ENCODE peak calls at places on chromosome 22, in six cellular contexts. E is lung, V is OCI-LY7, U is upper lobe of right lung, L is psoas muscle, N is BJ. S is an unnamed sample.

GRCh38 chr22:29393019-29393608 is 4.7 kb upstream of the AP1B1 start:
- DNase-seq in E (no peak), V (peak; percentile 37), U (no peak), L (no peak), N (no peak), S (no peak)

GRCh38 chr22:40258463-40259046 is 80.8 kb downstream of the TNRC6B start:
- DNase-seq in E (no peak), V (no peak), U (no peak), L (no peak), N (no peak), S (no peak)

GRCh38 chr22:40540265-40540664 is 96.3 kb downstream of the MRTFA start:
- DNase-seq in E (no peak), V (no peak), U (no peak), L (no peak), N (no peak), S (no peak)

GRCh38 chr22:25360411-25360810 is 141.0 kb downstream of the CRYBB2 start:
- DNase-seq in E (no peak), V (no peak), U (peak; percentile 23), L (no peak), N (no peak), S (no peak)

GRCh38 chr22:26170112-26170492 is 840 bp downstream of the SEZ6L start:
- DNase-seq in E (no peak), V (no peak), U (no peak), L (no peak), N (no peak), S (no peak)

GRCh38 chr22:28929197-28929596 is 45.8 kb downstream of the ZNRF3 start:
- DNase-seq in E (no peak), V (no peak), U (no peak), L (no peak), N (no peak), S (no peak)

GRCh38 chr22:24466831-24467249 is 28.3 kb upstream of the UPB1 start:
- DNase-seq in E (no peak), V (no peak), U (no peak), L (no peak), N (no peak), S (no peak)

GRCh38 chr22:32623943-32624342 is 149.3 kb downstream of the FBXO7 start:
- DNase-seq in E (peak; percentile 60), V (no peak), U (no peak), L (peak; percentile 80), N (peak; percentile 80), S (peak; percentile 67)

GRCh38 chr22:38706885-38707180 is 1.1 kb downstream of the GTPBP1 start:
- DNase-seq in E (no peak), V (no peak), U (no peak), L (no peak), N (no peak), S (no peak)

GRCh38 chr22:19848298-19849224 is 6.1 kb downstream of the GNB1L start:
- DNase-seq in E (peak; percentile 65), V (no peak), U (peak; percentile 79), L (peak; percentile 82), N (no peak), S (no peak)

GRCh38 chr22:26722159-26722558 is 64.8 kb downstream of the MIAT start:
- DNase-seq in E (no peak), V (no peak), U (no peak), L (no peak), N (peak; percentile 39), S (no peak)

GRCh38 chr22:38761202-38762162 is 5.7 kb upstream of the SUN2 start:
- DNase-seq in E (no peak), V (no peak), U (no peak), L (peak; percentile 48), N (no peak), S (no peak)

GRCh38 chr22:40728731-40729189 is 49.5 kb downstream of the MCHR1 start:
- DNase-seq in E (peak; percentile 58), V (peak; percentile 61), U (no peak), L (no peak), N (no peak), S (no peak)

GRCh38 chr22:45949921-45950320 is 27.0 kb downstream of the WNT7B start:
- DNase-seq in E (no peak), V (no peak), U (no peak), L (no peak), N (no peak), S (no peak)
- TF ChIP-seq CTCF in E (no peak), V (no peak), U (no peak), L (no peak), N (no peak), S (no peak)

GRCh38 chr22:43476341-43476740 is 64.5 kb downstream of the MPPED1 start:
- DNase-seq in E (no peak), V (no peak), U (no peak), L (no peak), N (no peak), S (no peak)
- TF ChIP-seq CTCF in E (no peak), V (no peak), U (no peak), L (no peak), N (no peak), S (no peak)

DNA sequence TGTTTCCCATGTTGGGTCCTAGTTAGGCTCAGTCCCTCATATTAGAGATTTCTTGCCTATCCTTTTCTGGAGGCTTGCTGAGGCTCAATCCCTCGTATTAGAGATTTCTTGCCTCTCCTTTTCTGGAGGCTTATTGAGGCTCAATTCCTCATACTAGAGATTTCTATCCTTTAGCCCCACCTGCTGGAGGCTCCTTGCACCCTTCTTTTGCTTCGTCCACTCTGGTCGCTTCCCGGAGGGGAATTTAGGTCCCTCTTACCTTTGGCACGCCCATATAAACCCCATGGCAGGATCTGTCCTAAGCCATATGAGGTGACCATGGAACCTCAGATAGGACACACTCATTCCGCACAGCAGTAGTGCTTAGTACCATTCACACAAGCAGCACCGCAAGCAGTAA is 15.9 kb downstream of the CYP2D6 start:
- DNase-seq in E (no peak), V (peak; percentile 30), U (no peak), L (no peak), N (no peak), S (no peak)
- TF ChIP-seq CTCF in E (no peak), V (peak; percentile 60), U (peak; percentile 38), L (peak; percentile 28), N (peak; percentile 42), S (peak; percentile 10)

GRCh38 chr22:31106001-31106571 is 1.3 kb downstream of the SELENOM start:
- DNase-seq in E (no peak), V (no peak), U (no peak), L (no peak), N (no peak), S (no peak)
- TF ChIP-seq CTCF in E (no peak), V (no peak), U (no peak), L (no peak), N (peak; percentile 23), S (no peak)

DNA sequence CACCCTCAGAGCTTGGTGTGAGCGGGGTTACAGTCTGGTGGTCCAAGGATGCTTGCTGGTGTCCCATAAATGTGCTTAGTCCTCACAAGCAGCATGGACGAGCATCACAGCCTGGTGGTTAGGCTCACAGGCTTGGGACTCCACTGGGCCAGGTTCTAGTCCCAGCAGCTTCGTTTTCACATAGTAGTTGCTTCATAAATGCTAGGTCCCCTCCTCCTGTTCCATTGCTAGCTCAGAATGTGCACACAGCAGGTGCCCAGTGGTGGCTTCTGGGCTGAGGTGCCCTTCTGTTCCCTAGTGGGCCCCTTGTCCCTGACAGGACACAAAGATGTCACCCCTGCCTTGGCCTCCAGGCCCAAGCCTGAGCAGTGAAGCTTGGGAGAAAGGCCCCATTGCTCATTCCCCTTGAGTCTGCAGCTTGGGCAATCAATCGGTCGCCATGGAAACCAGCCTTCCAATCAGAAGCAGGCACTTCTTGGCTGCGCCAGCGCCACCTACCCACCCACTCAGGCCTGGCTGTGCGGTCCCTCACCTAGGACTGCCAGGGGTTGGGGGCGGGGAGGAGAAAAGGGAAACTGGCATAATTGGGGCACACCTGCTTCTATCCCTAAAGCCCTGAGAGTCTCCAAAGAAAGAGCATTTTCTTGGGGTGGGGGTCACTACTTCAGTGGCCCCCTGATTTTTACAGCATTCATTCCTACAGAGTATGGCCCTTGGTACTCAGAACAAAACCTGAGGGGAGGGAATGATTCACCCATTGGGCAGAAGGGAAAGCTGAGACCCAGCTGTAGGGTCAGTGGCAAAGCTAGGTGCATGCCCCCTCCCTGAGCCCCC is 48.1 kb downstream of the CYTH4 start:
- DNase-seq in E (no peak), V (peak; percentile 87), U (peak; percentile 77), L (no peak), N (no peak), S (no peak)
- TF ChIP-seq CTCF in E (no peak), V (peak; percentile 73), U (no peak), L (no peak), N (peak; percentile 23), S (peak; percentile 40)

GRCh38 chr22:21643533-21644357 is 1.6 kb downstream of the SDF2L1 start:
- DNase-seq in E (no peak), V (peak; percentile 45), U (no peak), L (no peak), N (no peak), S (no peak)
- TF ChIP-seq CTCF in E (no peak), V (peak; percentile 67), U (no peak), L (no peak), N (peak; percentile 10), S (peak; percentile 1)

GRCh38 chr22:49212466-49212865 is 615.2 kb downstream of the BRD1 start:
- DNase-seq in E (no peak), V (no peak), U (peak; percentile 52), L (no peak), N (no peak), S (no peak)

GRCh38 chr22:49214976-49215375 is 612.7 kb downstream of the BRD1 start:
- DNase-seq in E (no peak), V (no peak), U (peak; percentile 46), L (no peak), N (no peak), S (no peak)

GRCh38 chr22:49215840-49216239 is 611.8 kb downstream of the BRD1 start:
- DNase-seq in E (no peak), V (no peak), U (peak; percentile 7), L (no peak), N (no peak), S (no peak)

GRCh38 chr22:49212002-49212401 is 615.7 kb downstream of the BRD1 start:
- DNase-seq in E (no peak), V (no peak), U (peak; percentile 16), L (no peak), N (no peak), S (no peak)

GRCh38 chr22:49213731-49214352 is 613.8 kb downstream of the BRD1 start:
- DNase-seq in E (no peak), V (no peak), U (peak; percentile 34), L (no peak), N (no peak), S (no peak)
- TF ChIP-seq CTCF in E (no peak), V (no peak), U (no peak), L (no peak), N (no peak), S (no peak)